ENCODE peak calls at places on chromosomes 5 and 9, in four cellular contexts. R is fibroblast of the aortic adventitia, Y is OCI-M1, H is iris pigment epithelial cell. X is an unnamed sample.

GRCh38 chr9:114538241-114538640 is 33.0 kb upstream of the WHRN start:
- DNase-seq in R (no peak), Y (peak; percentile 48), H (no peak), X (no peak)

GRCh38 chr5:73412597-73412988 is 36.0 kb downstream of the FOXD1 start:
- DNase-seq in R (peak; percentile 57), Y (no peak), H (peak; percentile 51), X (peak; percentile 57)

GRCh38 chr9:17793713-17794622 is 215.1 kb downstream of the SH3GL2 start:
- DNase-seq in R (peak; percentile 6), Y (peak; percentile 76), H (peak; percentile 4), X (no peak)

GRCh38 chr5:61059499-61059898 is 102.8 kb downstream of the SMIM15 start:
- DNase-seq in R (no peak), Y (no peak), H (no peak), X (no peak)

GRCh38 chr5:167820266-167820988 is 471.0 kb upstream of the WWC1 start:
- DNase-seq in R (no peak), Y (no peak), H (no peak), X (no peak)

GRCh38 chr9:72526901-72527800 is 5.7 kb downstream of the TMC1 start:
- DNase-seq in R (peak; percentile 91), Y (no peak), H (peak; percentile 96), X (peak; percentile 88)

GRCh38 chr5:171630047-171630669 is 155.5 kb upstream of the SMIM23 start:
- DNase-seq in R (peak; percentile 52), Y (peak; percentile 30), H (peak; percentile 59), X (no peak)

GRCh38 chr5:133298447-133298846 is 246.6 kb downstream of the HSPA4 start:
- DNase-seq in R (no peak), Y (no peak), H (no peak), X (no peak)

GRCh38 chr9:136974834-136975535 is 2.3 kb upstream of the PTGDS start:
- DNase-seq in R (no peak), Y (no peak), H (no peak), X (peak; percentile 82)

GRCh38 chr9:95815153-95815552 is 60.3 kb upstream of the ERCC6L2 start:
- DNase-seq in R (no peak), Y (no peak), H (peak; percentile 97), X (peak; percentile 58)

GRCh38 chr5:139561655-139562451 is 714 bp downstream of the UBE2D2 start:
- DNase-seq in R (peak; percentile 37), Y (peak; percentile 74), H (peak; percentile 49), X (peak; percentile 30)

GRCh38 chr9:76634356-76635054 is 129.7 kb upstream of the PCA3 start:
- DNase-seq in R (peak; percentile 76), Y (peak; percentile 81), H (peak; percentile 91), X (peak; percentile 10)

GRCh38 chr5:19734706-19735240 is 253.2 kb downstream of the CDH18 start:
- DNase-seq in R (no peak), Y (no peak), H (no peak), X (no peak)

GRCh38 chr9:136054798-136055714 is 40.0 kb downstream of the NACC2 start:
- DNase-seq in R (no peak), Y (no peak), H (no peak), X (no peak)

GRCh38 chr5:21776466-21776865 is 1076.7 kb downstream of the CDH12 start:
- DNase-seq in R (no peak), Y (no peak), H (no peak), X (no peak)

GRCh38 chr5:180208038-180208434 is 975 bp downstream of the RASGEF1C start:
- DNase-seq in R (no peak), Y (no peak), H (no peak), X (no peak)

GRCh38 chr5:11683666-11684065 is 220.6 kb downstream of the CTNND2 start:
- DNase-seq in R (no peak), Y (no peak), H (no peak), X (no peak)

GRCh38 chr9:130897848-130898551 is 1.4 kb upstream of the QRFP start:
- DNase-seq in R (no peak), Y (no peak), H (no peak), X (no peak)

GRCh38 chr9:13035822-13036221 is 243.7 kb downstream of the MPDZ start:
- DNase-seq in R (no peak), Y (no peak), H (no peak), X (no peak)

GRCh38 chr5:171649002-171649401 is 136.6 kb upstream of the SMIM23 start:
- DNase-seq in R (no peak), Y (no peak), H (no peak), X (no peak)

GRCh38 chr9:76613980-76614379 is 150.3 kb upstream of the PCA3 start:
- DNase-seq in R (no peak), Y (no peak), H (no peak), X (no peak)

GRCh38 chr5:114857951-114858401 is 311.7 kb downstream of the TRIM36 start:
- DNase-seq in R (no peak), Y (peak; percentile 0), H (no peak), X (no peak)

GRCh38 chr9:125749951-125750655 is 2.9 kb downstream of the PBX3 start:
- DNase-seq in R (peak; percentile 46), Y (no peak), H (peak; percentile 67), X (no peak)

GRCh38 chr9:19456996-19457693 is 48.3 kb downstream of the ACER2 start:
- DNase-seq in R (peak; percentile 87), Y (peak; percentile 78), H (peak; percentile 64), X (peak; percentile 68)

GRCh38 chr5:88829773-88830172 is 53.2 kb downstream of the MEF2C start:
- DNase-seq in R (peak; percentile 41), Y (peak; percentile 57), H (no peak), X (no peak)

GRCh38 chr5:96807099-96807654 is 568 bp downstream of the ERAP1 start:
- DNase-seq in R (peak; percentile 57), Y (peak; percentile 87), H (peak; percentile 60), X (peak; percentile 70)

GRCh38 chr5:80653497-80653896 is 955 bp upstream of the MSH3 start:
- DNase-seq in R (no peak), Y (peak; percentile 35), H (no peak), X (no peak)

GRCh38 chr5:170216262-170216864 is 16.4 kb upstream of the C5orf58 start:
- DNase-seq in R (peak; percentile 64), Y (peak; percentile 73), H (peak; percentile 70), X (peak; percentile 25)

X was measured in H54.